ENCODE peak calls at places on chromosomes 2 and 18, in nine cellular contexts. E is esophagus squamous epithelium, T is left lung, D is GM12878, B is heart right ventricle, C is HepG2, R is body of pancreas, A is tibial artery, M is adrenal gland. X is an unnamed sample.
A peak's percentile ranks its signal among the peaks of the same experiment; 100 is the strongest.

GRCh38 chr2:7633556-7634153 is 716.4 kb downstream of the RNF144A start:
- DNase-seq in M (no peak), A (no peak), B (no peak), C (no peak), R (no peak), T (no peak), E (no peak), D (no peak), X (no peak)

GRCh38 chr18:2847341-2848144 is 737 bp downstream of the EMILIN2 start:
- DNase-seq in B (peak; percentile 52), E (no peak), T (peak; percentile 88), A (peak; percentile 72), R (no peak), M (no peak), D (no peak), C (no peak), X (no peak)

GRCh38 chr2:43131051-43131889 is 95.1 kb downstream of the ZFP36L2 start:
- DNase-seq in B (peak; percentile 61), C (peak; percentile 80), D (no peak), E (peak; percentile 91), T (peak; percentile 92), M (peak; percentile 90), A (peak; percentile 86), R (peak; percentile 77), X (peak; percentile 98)

GRCh38 chr2:237687666-237688065 is 60.3 kb downstream of the LRRFIP1 start:
- DNase-seq in M (peak; percentile 82), R (peak; percentile 39), A (peak; percentile 97), D (no peak), B (peak; percentile 70), T (no peak), E (peak; percentile 56), C (peak; percentile 90), X (peak; percentile 95)

GRCh38 chr2:54555318-54555837 is 99.3 kb downstream of the SPTBN1 start:
- DNase-seq in R (no peak), B (no peak), A (no peak), E (no peak), T (no peak), M (no peak), D (no peak), C (peak; percentile 89), X (no peak)

GRCh38 chr2:205808493-205809121 is 126.3 kb downstream of the NRP2 start:
- DNase-seq in B (peak; percentile 25), D (no peak), M (no peak), A (peak; percentile 62), E (no peak), C (no peak), R (no peak), T (no peak), X (no peak)

GRCh38 chr18:54416459-54416858 is 58.8 kb downstream of the C18orf54 start:
- DNase-seq in B (no peak), D (no peak), T (no peak), E (no peak), R (no peak), C (no peak), A (no peak), M (no peak), X (no peak)

GRCh38 chr18:33051397-33051796 is 278.6 kb upstream of the KLHL14 start:
- DNase-seq in B (no peak), R (peak; percentile 14), M (no peak), T (no peak), D (no peak), E (no peak), C (peak; percentile 12), A (no peak), X (no peak)

GRCh38 chr2:99803846-99804245 is 314.0 kb upstream of the REV1 start:
- DNase-seq in M (no peak), C (no peak), T (no peak), D (no peak), E (no peak), A (no peak), B (no peak), R (no peak), X (no peak)

GRCh38 chr2:222052934-222053367 is 245.8 kb downstream of the PAX3 start:
- DNase-seq in R (no peak), C (no peak), E (no peak), M (no peak), D (no peak), A (no peak), B (no peak), T (no peak), X (no peak)

GRCh38 chr2:177275671-177276070 is 11.1 kb upstream of the NFE2L2 start:
- DNase-seq in T (no peak), C (no peak), B (no peak), A (no peak), E (no peak), D (no peak), R (no peak), M (no peak), X (no peak)

GRCh38 chr2:58571181-58571852 is 330.2 kb upstream of the FANCL start:
- DNase-seq in D (peak; percentile 7), B (no peak), M (no peak), E (no peak), C (peak; percentile 50), T (no peak), R (peak; percentile 41), A (no peak), X (no peak)

GRCh38 chr18:49865401-49865800 is 52.1 kb upstream of the ACAA2 start:
- DNase-seq in E (no peak), M (no peak), C (no peak), R (peak; percentile 85), T (no peak), B (peak; percentile 31), D (no peak), A (no peak), X (peak; percentile 56)

GRCh38 chr18:61833387-61833786 is 59.4 kb downstream of the RNF152 start:
- DNase-seq in T (no peak), D (peak; percentile 7), C (no peak), B (no peak), M (no peak), A (no peak), E (no peak), R (no peak), X (no peak)

DNA sequence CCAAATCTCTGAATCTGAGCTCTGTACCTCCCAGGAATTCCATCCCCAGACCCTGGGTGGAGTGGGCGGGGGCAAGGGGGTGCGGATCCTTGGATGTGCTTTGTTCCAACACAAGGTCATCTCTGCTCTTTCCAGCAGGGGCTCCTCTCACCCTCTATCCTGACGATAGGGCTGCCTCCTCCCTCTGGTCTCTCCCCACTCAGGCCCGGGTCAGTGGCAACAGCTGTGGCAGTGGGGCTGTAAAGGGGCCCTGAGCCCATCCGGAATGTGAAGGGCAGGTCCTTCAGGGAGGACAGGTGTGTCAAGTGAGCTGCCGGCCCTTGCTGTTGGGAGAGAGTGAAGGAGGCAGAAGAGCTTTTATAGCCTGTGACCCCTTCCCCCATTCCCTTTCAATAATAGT is 167.8 kb downstream of the CELF4 start:
- DNase-seq in E (no peak), D (no peak), T (no peak), A (no peak), B (no peak), R (no peak), C (no peak), M (no peak), X (no peak)
- TF ChIP-seq CTCF in E (no peak), D (no peak), T (no peak), A (no peak), B (no peak), R (no peak), C (no peak), M (no peak), X (no peak)

GRCh38 chr2:70616168-70616694 is 62.6 kb upstream of the TGFA start:
- DNase-seq in R (no peak), M (no peak), E (no peak), A (no peak), C (no peak), T (peak; percentile 62), B (no peak), D (no peak), X (peak; percentile 55)
- H3K4me1 ChIP-seq in R (no peaks in the 10 kb centered on the region), M (no peaks in the 10 kb centered on the region), E (peaks cover 13% of the 10 kb centered on the region), A (no peaks in the 10 kb centered on the region), C (no peaks in the 10 kb centered on the region), T (no peaks in the 10 kb centered on the region), B (no peaks in the 10 kb centered on the region), D (no peaks in the 10 kb centered on the region), X (peaks cover 11% of the 10 kb centered on the region)

GRCh38 chr2:132816234-132816633 is 146.2 kb upstream of the LYPD1 start:
- DNase-seq in R (no peak), C (no peak), B (no peak), D (no peak), T (no peak), A (no peak), M (no peak), E (no peak), X (no peak)
- TF ChIP-seq CTCF in R (no peak), C (no peak), B (no peak), D (no peak), T (no peak), A (no peak), M (no peak), E (no peak), X (no peak)

DNA sequence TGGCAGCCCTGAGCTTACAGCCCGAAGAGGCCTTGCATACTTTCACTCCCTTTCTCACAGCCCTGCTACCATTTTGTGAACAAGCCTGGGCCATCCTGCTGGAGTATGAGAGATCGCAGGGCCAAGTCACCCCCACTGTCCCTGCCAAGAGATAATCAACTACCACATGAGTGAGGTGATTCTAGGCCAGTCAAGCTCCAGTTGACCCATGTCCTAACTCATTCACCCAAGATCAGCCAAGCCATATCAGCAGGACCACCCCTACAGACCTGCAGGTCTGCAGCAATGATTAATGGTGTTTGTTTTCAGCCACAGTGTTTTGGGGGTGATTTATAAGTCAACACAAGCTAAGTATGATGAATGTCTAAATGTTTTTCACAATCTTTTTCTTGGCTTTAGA is 92.7 kb upstream of the CDC42EP3 start:
- DNase-seq in A (no peak), D (no peak), R (no peak), T (no peak), E (no peak), C (no peak), B (no peak), M (no peak), X (no peak)
- H3K4me1 ChIP-seq in A (no peaks in the 10 kb centered on the region), D (no peaks in the 10 kb centered on the region), R (peaks cover 6% of the 10 kb centered on the region), T (peaks cover 81% of the 10 kb centered on the region), E (no peaks in the 10 kb centered on the region), C (no peaks in the 10 kb centered on the region), B (peaks cover 14% of the 10 kb centered on the region), M (peaks cover 8% of the 10 kb centered on the region), X (no peaks in the 10 kb centered on the region)

DNA sequence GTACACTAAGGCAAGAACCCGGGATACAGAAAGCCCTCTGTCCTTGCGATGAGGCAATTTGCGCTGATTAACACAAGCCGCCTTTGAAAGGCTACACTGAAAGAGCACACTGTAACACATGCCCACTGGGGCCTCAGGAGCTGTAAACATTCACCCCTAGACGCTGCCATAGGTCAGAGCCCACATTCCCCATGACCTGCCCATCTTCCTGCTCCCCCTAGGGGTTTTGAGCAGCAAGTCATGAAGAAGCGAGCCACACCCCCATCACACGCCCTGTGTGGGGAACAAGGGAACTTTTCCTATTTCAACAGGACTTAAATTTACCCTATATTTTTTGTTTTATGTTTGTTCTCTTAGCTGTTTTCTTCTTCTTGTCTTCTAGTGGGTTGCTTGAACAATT is 47.8 kb upstream of the SLC4A10 start:
- DNase-seq in R (no peak), B (no peak), M (no peak), E (no peak), D (no peak), T (no peak), A (no peak), C (peak; percentile 68), X (no peak)
- TF ChIP-seq CTCF in R (no peak), B (no peak), M (no peak), E (no peak), D (peak; percentile 51), T (no peak), A (no peak), C (peak; percentile 66), X (no peak)

GRCh38 chr2:47568164-47568861 is 165.4 kb downstream of the MSH2 start:
- DNase-seq in B (no peak), R (no peak), A (no peak), T (no peak), E (no peak), C (no peak), D (no peak), M (no peak), X (no peak)
- H3K4me1 ChIP-seq in B (peaks cover 17% of the 10 kb centered on the region), R (peaks cover 26% of the 10 kb centered on the region), A (no peaks in the 10 kb centered on the region), T (peaks cover 24% of the 10 kb centered on the region), E (peaks cover 12% of the 10 kb centered on the region), C (peaks cover 8% of the 10 kb centered on the region), D (no peaks in the 10 kb centered on the region), M (peaks cover 24% of the 10 kb centered on the region), X (peaks cover 24% of the 10 kb centered on the region)

X was measured in Peyer's patch.